ENCODE peak calls at places on chromosome 22, in seven cellular contexts. One of them, this sample, is unnamed.

GRCh38 chr22:25202290-25202921 is 2.7 kb downstream of the CRYBB3 start:
- DNase-seq in NCI-H1092: peak
- DNase-seq in T-helper 1 cell: no peak
- DNase-seq in cardiac fibroblast: peak
- DNase-seq in astrocyte: peak
- DNase-seq in stimulated activated CD4-positive, alpha-beta T cell treated with anti-CD3 and anti-CD28 coated beads, TNF-alpha, amount 100 ng/mL, for 24 hours: peak
- DNase-seq in IMR-90: peak
- DNase-seq in this sample: peak

GRCh38 chr22:20412474-20413216 is 18.7 kb downstream of the ZNF74 start:
- DNase-seq in astrocyte: no peak
- DNase-seq in NCI-H1092: no peak
- DNase-seq in cardiac fibroblast: no peak
- DNase-seq in T-helper 1 cell: no peak
- DNase-seq in IMR-90: no peak
- DNase-seq in stimulated activated CD4-positive, alpha-beta T cell treated with anti-CD3 and anti-CD28 coated beads, TNF-alpha, amount 100 ng/mL, for 24 hours: no peak
- DNase-seq in this sample: no peak

GRCh38 chr22:26800858-26801257 is 143.5 kb downstream of the MIAT start:
- DNase-seq in astrocyte: peak
- DNase-seq in NCI-H1092: no peak
- DNase-seq in T-helper 1 cell: no peak
- DNase-seq in stimulated activated CD4-positive, alpha-beta T cell treated with anti-CD3 and anti-CD28 coated beads, TNF-alpha, amount 100 ng/mL, for 24 hours: no peak
- DNase-seq in cardiac fibroblast: no peak
- DNase-seq in IMR-90: peak
- DNase-seq in this sample: no peak

GRCh38 chr22:41401781-41402648 is 20.3 kb downstream of the TEF start:
- DNase-seq in cardiac fibroblast: peak
- DNase-seq in astrocyte: no peak
- DNase-seq in IMR-90: peak
- DNase-seq in stimulated activated CD4-positive, alpha-beta T cell treated with anti-CD3 and anti-CD28 coated beads, TNF-alpha, amount 100 ng/mL, for 24 hours: no peak
- DNase-seq in T-helper 1 cell: no peak
- DNase-seq in NCI-H1092: peak
- DNase-seq in this sample: no peak

GRCh38 chr22:44309137-44309536 is 3.6 kb downstream of the SHISAL1 start:
- DNase-seq in T-helper 1 cell: no peak
- DNase-seq in astrocyte: peak
- DNase-seq in cardiac fibroblast: peak
- DNase-seq in IMR-90: peak
- DNase-seq in NCI-H1092: no peak
- DNase-seq in stimulated activated CD4-positive, alpha-beta T cell treated with anti-CD3 and anti-CD28 coated beads, TNF-alpha, amount 100 ng/mL, for 24 hours: no peak
- DNase-seq in this sample: peak

GRCh38 chr22:19635644-19636043 is 78.7 kb upstream of the SEPTIN5 start:
- DNase-seq in stimulated activated CD4-positive, alpha-beta T cell treated with anti-CD3 and anti-CD28 coated beads, TNF-alpha, amount 100 ng/mL, for 24 hours: no peak
- DNase-seq in astrocyte: no peak
- DNase-seq in T-helper 1 cell: no peak
- DNase-seq in NCI-H1092: no peak
- DNase-seq in cardiac fibroblast: no peak
- DNase-seq in IMR-90: no peak
- DNase-seq in this sample: no peak

GRCh38 chr22:46876357-46876934 is 114.0 kb downstream of the TBC1D22A start:
- DNase-seq in stimulated activated CD4-positive, alpha-beta T cell treated with anti-CD3 and anti-CD28 coated beads, TNF-alpha, amount 100 ng/mL, for 24 hours: no peak
- DNase-seq in cardiac fibroblast: peak
- DNase-seq in astrocyte: no peak
- DNase-seq in IMR-90: no peak
- DNase-seq in T-helper 1 cell: no peak
- DNase-seq in NCI-H1092: no peak
- DNase-seq in this sample: no peak

GRCh38 chr22:21942407-21942895 is 10.2 kb downstream of the PPM1F start:
- DNase-seq in IMR-90: peak
- DNase-seq in NCI-H1092: no peak
- DNase-seq in cardiac fibroblast: peak
- DNase-seq in T-helper 1 cell: no peak
- DNase-seq in astrocyte: peak
- DNase-seq in stimulated activated CD4-positive, alpha-beta T cell treated with anti-CD3 and anti-CD28 coated beads, TNF-alpha, amount 100 ng/mL, for 24 hours: peak
- DNase-seq in this sample: peak

GRCh38 chr22:18095101-18095805 is 15.4 kb upstream of the TUBA8 start:
- DNase-seq in astrocyte: no peak
- DNase-seq in T-helper 1 cell: no peak
- DNase-seq in NCI-H1092: no peak
- DNase-seq in stimulated activated CD4-positive, alpha-beta T cell treated with anti-CD3 and anti-CD28 coated beads, TNF-alpha, amount 100 ng/mL, for 24 hours: no peak
- DNase-seq in cardiac fibroblast: no peak
- DNase-seq in IMR-90: peak
- DNase-seq in this sample: no peak

GRCh38 chr22:44155115-44155514 is 25.6 kb upstream of the PARVG start:
- DNase-seq in IMR-90: no peak
- DNase-seq in stimulated activated CD4-positive, alpha-beta T cell treated with anti-CD3 and anti-CD28 coated beads, TNF-alpha, amount 100 ng/mL, for 24 hours: no peak
- DNase-seq in NCI-H1092: no peak
- DNase-seq in astrocyte: no peak
- DNase-seq in cardiac fibroblast: no peak
- DNase-seq in T-helper 1 cell: no peak
- DNase-seq in this sample: no peak

This sample was measured in AML-193.